ENCODE peak calls at places on chromosomes 12 and 14, in ten cellular contexts. E is kidney epithelial cell, R is psoas muscle, I is HL-60, P is uterus, Q is upper lobe of right lung, V is mammary epithelial cell, C is BJ, O is AG10803, B is fibroblast of pulmonary artery. J is an unnamed sample.

GRCh38 chr14:31251028-31251958 is 43.7 kb upstream of the HECTD1 start:
- DNase-seq in B (no peak), P (no peak), E (no peak), R (no peak), C (no peak), O (no peak), Q (no peak), I (no peak), V (no peak), J (no peak)

GRCh38 chr12:79932393-79932792 is 2.5 kb downstream of the PPP1R12A start:
- DNase-seq in R (no peak), I (no peak), O (no peak), V (peak), E (no peak), Q (no peak), P (no peak), B (no peak), C (no peak), J (no peak)

GRCh38 chr12:5154091-5154490 is 110.4 kb downstream of the KCNA5 start:
- DNase-seq in R (no peak), B (no peak), Q (no peak), O (no peak), C (no peak), E (no peak), V (no peak), P (no peak), I (no peak), J (no peak)

GRCh38 chr12:48977290-48978281 is 536 bp upstream of the WNT1 start:
- DNase-seq in I (peak), O (no peak), B (peak), R (peak), V (peak), P (no peak), E (no peak), Q (peak), C (no peak), J (peak)

GRCh38 chr12:121145221-121145620 is 12.5 kb downstream of the P2RX7 start:
- DNase-seq in C (no peak), P (no peak), V (no peak), Q (no peak), R (no peak), I (peak), O (no peak), B (peak), E (no peak), J (no peak)

GRCh38 chr12:70367268-70368141 is 1.4 kb downstream of the KCNMB4 start:
- DNase-seq in Q (no peak), P (no peak), C (no peak), I (no peak), O (no peak), V (peak), R (no peak), B (peak), E (no peak), J (peak)

GRCh38 chr12:989751-990278 is 1.2 kb upstream of the ERC1 start:
- DNase-seq in E (no peak), R (no peak), P (peak), O (peak), C (peak), V (peak), I (peak), B (peak), Q (no peak), J (peak)

GRCh38 chr14:53470351-53471043 is 317.4 kb upstream of the DDHD1 start:
- DNase-seq in O (peak), Q (no peak), C (no peak), V (no peak), I (no peak), B (peak), E (no peak), P (no peak), R (peak), J (peak)

GRCh38 chr14:56795284-56795622 is 15.0 kb downstream of the OTX2 start:
- DNase-seq in C (no peak), V (no peak), I (no peak), Q (no peak), E (no peak), B (no peak), O (no peak), R (no peak), P (no peak), J (no peak)

GRCh38 chr14:22339277-22339676 is 249.7 kb downstream of the DAD1 start:
- DNase-seq in B (peak), Q (no peak), V (no peak), O (peak), P (peak), R (peak), I (no peak), C (no peak), E (no peak), J (no peak)

GRCh38 chr12:75260316-75260715 is 50.7 kb upstream of the KCNC2 start:
- DNase-seq in E (no peak), I (no peak), V (peak), R (no peak), P (no peak), B (no peak), C (no peak), Q (no peak), O (no peak), J (no peak)

GRCh38 chr12:84135879-84136278 is 776.7 kb downstream of the SLC6A15 start:
- DNase-seq in R (no peak), P (no peak), O (no peak), E (no peak), B (no peak), Q (no peak), V (no peak), I (no peak), C (no peak), J (no peak)

GRCh38 chr12:66803972-66804371 is 125.1 kb upstream of the GRIP1 start:
- DNase-seq in I (no peak), C (no peak), P (no peak), V (no peak), E (no peak), R (no peak), B (no peak), Q (no peak), O (no peak), J (no peak)

GRCh38 chr12:91617830-91618229 is 435.2 kb upstream of the DCN start:
- DNase-seq in I (no peak), E (no peak), P (no peak), C (no peak), B (no peak), R (no peak), O (no peak), V (peak), Q (no peak), J (no peak)

GRCh38 chr12:119229837-119230236 is 51.1 kb downstream of the HSPB8 start:
- DNase-seq in P (no peak), O (peak), Q (no peak), R (peak), E (no peak), I (peak), C (no peak), V (no peak), B (peak), J (no peak)

GRCh38 chr12:94149781-94150482 is 1.6 kb downstream of the PLXNC1 start:
- DNase-seq in B (peak), P (peak), I (no peak), V (no peak), R (peak), C (no peak), Q (peak), E (no peak), O (no peak), J (no peak)

GRCh38 chr12:104163631-104164030 is 25.6 kb upstream of the NFYB start:
- DNase-seq in Q (no peak), O (no peak), C (no peak), B (no peak), R (no peak), V (no peak), I (no peak), P (no peak), E (no peak), J (no peak)

GRCh38 chr14:104211741-104212140 is 73.4 kb downstream of the KIF26A start:
- DNase-seq in Q (no peak), C (no peak), I (no peak), P (no peak), B (no peak), V (no peak), O (no peak), E (no peak), R (peak), J (no peak)

GRCh38 chr14:89485264-89485663 is 68.2 kb upstream of the FOXN3 start:
- DNase-seq in B (no peak), Q (no peak), V (no peak), O (no peak), I (no peak), P (no peak), C (no peak), E (no peak), R (no peak), J (no peak)

GRCh38 chr12:54385251-54385914 is 850 bp upstream of the ZNF385A start:
- DNase-seq in E (no peak), P (no peak), O (no peak), I (no peak), Q (peak), C (no peak), R (peak), B (no peak), V (no peak), J (no peak)

GRCh38 chr14:97956944-97957343 is 1159.8 kb downstream of the VRK1 start:
- DNase-seq in Q (no peak), C (no peak), V (no peak), E (no peak), P (no peak), O (no peak), B (no peak), R (no peak), I (no peak), J (no peak)
- H3K4me3 ChIP-seq in Q (no peak), C (no peak), V (no peak), E (no peak), P (no peak), O (no peak), B (no peak), R (no peak), I (no peak), J (no peak)

GRCh38 chr14:26282578-26282977 is 315.3 kb downstream of the NOVA1 start:
- DNase-seq in P (no peak), B (no peak), O (peak), Q (no peak), V (peak), I (no peak), R (no peak), C (no peak), E (no peak), J (no peak)

GRCh38 chr14:26281280-26281998 is 316.4 kb downstream of the NOVA1 start:
- DNase-seq in P (no peak), E (no peak), V (peak), I (peak), O (peak), Q (no peak), C (no peak), B (peak), R (no peak), J (peak)

GRCh38 chr14:26276757-26277156 is 321.1 kb downstream of the NOVA1 start:
- DNase-seq in B (no peak), I (no peak), C (no peak), O (no peak), Q (no peak), E (no peak), P (no peak), V (no peak), R (no peak), J (no peak)
- TF ChIP-seq CTCF in B (peak), I (no peak), C (no peak), O (no peak), Q (no peak), E (peak), P (no peak), V (no peak), R (no peak), J (no peak)

GRCh38 chr12:68031881-68032739 is 42.9 kb downstream of the IFNG-AS1 start:
- DNase-seq in R (no peak), V (peak), O (no peak), E (peak), I (no peak), C (no peak), B (no peak), P (no peak), Q (no peak), J (no peak)
- H3K4me3 ChIP-seq in R (no peak), V (no peak), O (no peak), E (no peak), I (no peak), C (no peak), B (no peak), P (no peak), Q (no peak), J (no peak)

GRCh38 chr14:83575301-83575700 is 1954.6 kb upstream of the FLRT2 start:
- DNase-seq in E (no peak), I (no peak), R (no peak), C (no peak), B (peak), O (no peak), V (no peak), P (no peak), Q (no peak), J (peak)
- TF ChIP-seq CTCF in E (no peak), I (no peak), R (no peak), C (no peak), B (no peak), O (no peak), V (no peak), P (no peak), Q (no peak), J (no peak)

DNA sequence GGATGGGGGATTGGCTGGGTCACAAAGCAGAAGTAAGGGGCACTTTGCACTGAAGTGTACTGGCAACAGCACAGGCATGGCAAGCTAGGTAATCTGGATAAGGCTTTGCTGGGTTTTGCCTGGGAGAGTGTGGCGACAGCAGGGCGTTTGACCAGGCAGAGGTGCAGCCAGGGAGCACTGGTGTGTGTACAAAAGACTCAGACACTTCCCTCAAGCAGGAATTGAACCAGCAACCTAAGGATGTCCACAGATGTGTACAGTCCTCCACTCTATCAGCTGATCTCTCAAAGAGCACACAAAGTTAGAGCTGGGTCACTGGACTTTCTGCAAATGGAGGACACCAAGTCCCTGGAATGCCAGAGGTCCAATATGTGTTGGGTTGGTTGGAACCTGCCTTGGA is 15.4 kb upstream of the RNASE4 start:
- DNase-seq in V (no peak), B (no peak), I (no peak), E (no peak), O (no peak), C (no peak), R (no peak), P (no peak), Q (no peak), J (no peak)
- H3K4me3 ChIP-seq in V (no peak), B (no peak), I (no peak), E (no peak), O (no peak), C (no peak), R (no peak), P (no peak), Q (no peak), J (no peak)

J was measured in foreskin fibroblast.